ENCODE peak calls at places on chromosome 18, in four cellular contexts. X is HepG2; J is heart left ventricle; I is CD8-positive, alpha-beta T cell. T is an unnamed sample. For H3K36me3, the result is how much of the 10 kb centered on the place peaks cover.

GRCh38 chr18:9380571-9381390 is 46.2 kb downstream of the TWSG1 start:
- DNase-seq in I (no peak), X (no peak), J (no peak), T (no peak)

GRCh38 chr18:58887613-58887963 is 22.9 kb downstream of the ZNF532 start:
- DNase-seq in I (no peak), J (peak), X (no peak), T (no peak)

GRCh38 chr18:59085797-59086196 is 53.9 kb upstream of the SEC11C start:
- DNase-seq in J (no peak), I (no peak), X (no peak), T (no peak)

GRCh38 chr18:60327880-60328589 is 44.5 kb downstream of the MC4R start:
- DNase-seq in J (no peak), X (no peak), I (no peak), T (no peak)

GRCh38 chr18:5984245-5984644 is 88.9 kb upstream of the TMEM200C start:
- DNase-seq in I (no peak), J (no peak), X (no peak), T (no peak)

GRCh38 chr18:12883003-12883683 is 894 bp downstream of the PTPN2 start:
- DNase-seq in I (no peak), X (no peak), J (no peak), T (no peak)

GRCh38 chr18:23512641-23513040 is 9.3 kb downstream of the RMC1 start:
- DNase-seq in X (no peak), I (no peak), J (no peak), T (no peak)

GRCh38 chr18:70649683-70650082 is 360.8 kb downstream of the SOCS6 start:
- DNase-seq in I (no peak), X (no peak), J (no peak), T (no peak)

GRCh38 chr18:1505856-1506255 is 601.2 kb downstream of the ADCYAP1 start:
- DNase-seq in X (no peak), I (no peak), J (no peak), T (no peak)

GRCh38 chr18:10140928-10141327 is 227.1 kb downstream of the VAPA start:
- DNase-seq in J (no peak), I (no peak), X (peak), T (no peak)

GRCh38 chr18:23682472-23682871 is 6.8 kb upstream of the LAMA3 start:
- DNase-seq in J (no peak), X (no peak), I (no peak), T (no peak)

GRCh38 chr18:14074187-14074586 is 58.0 kb downstream of the ZNF519 start:
- DNase-seq in J (no peak), I (no peak), X (no peak), T (no peak)

GRCh38 chr18:79178044-79178632 is 108.9 kb downstream of the ATP9B start:
- DNase-seq in X (no peak), I (no peak), J (peak), T (no peak)

GRCh38 chr18:69400253-69400975 is at the start of gene DOK6:
- DNase-seq in J (peak), X (peak), I (no peak), T (no peak)

GRCh38 chr18:54720590-54720989 is 107.7 kb upstream of the RAB27B start:
- DNase-seq in I (no peak), X (no peak), J (no peak), T (no peak)

GRCh38 chr18:79001001-79001400 is 21.4 kb downstream of the SALL3 start:
- DNase-seq in J (no peak), I (no peak), X (no peak), T (no peak)

GRCh38 chr18:41731887-41732286 is 223.1 kb upstream of the PIK3C3 start:
- DNase-seq in X (no peak), J (no peak), I (no peak), T (no peak)

GRCh38 chr18:59900222-59901128 is 679 bp downstream of the PMAIP1 start:
- DNase-seq in X (no peak), J (peak), I (peak), T (no peak)

GRCh38 chr18:47724186-47724975 is 206.1 kb downstream of the SMAD2 start:
- DNase-seq in X (no peak), I (no peak), J (no peak), T (no peak)

GRCh38 chr18:45361148-45361851 is 254.0 kb upstream of the SLC14A2 start:
- DNase-seq in X (no peak), I (no peak), J (no peak), T (no peak)

GRCh38 chr18:24915547-24915946 is 436.4 kb downstream of the ZNF521 start:
- DNase-seq in J (no peak), X (no peak), I (no peak), T (no peak)

GRCh38 chr18:79698668-79699335 is 19.2 kb downstream of the CTDP1 start:
- DNase-seq in X (no peak), I (no peak), J (no peak), T (no peak)

GRCh38 chr18:10086458-10086857 is 172.6 kb downstream of the VAPA start:
- DNase-seq in J (no peak), X (no peak), I (no peak), T (no peak)

GRCh38 chr18:12092398-12093229 is 1.0 kb upstream of the ANKRD62 start:
- DNase-seq in X (peak), I (no peak), J (no peak), T (no peak)

GRCh38 chr18:77095356-77096030 is 37.1 kb downstream of the MBP start:
- DNase-seq in J (no peak), I (no peak), X (no peak), T (no peak)

GRCh38 chr18:45951021-45951714 is 16.0 kb downstream of the EPG5 start:
- DNase-seq in X (no peak), I (no peak), J (no peak), T (no peak)

GRCh38 chr18:34834897-34835296 is 124.8 kb downstream of the DTNA start:
- DNase-seq in X (no peak), J (no peak), I (no peak), T (no peak)

GRCh38 chr18:34840416-34840815 is 130.3 kb downstream of the DTNA start:
- DNase-seq in J (no peak), X (no peak), I (no peak), T (no peak)

GRCh38 chr18:34835466-34835865 is 125.4 kb downstream of the DTNA start:
- DNase-seq in J (no peak), I (no peak), X (no peak), T (no peak)

GRCh38 chr18:34838669-34839068 is 128.6 kb downstream of the DTNA start:
- DNase-seq in I (no peak), X (no peak), J (no peak), T (no peak)

DNA sequence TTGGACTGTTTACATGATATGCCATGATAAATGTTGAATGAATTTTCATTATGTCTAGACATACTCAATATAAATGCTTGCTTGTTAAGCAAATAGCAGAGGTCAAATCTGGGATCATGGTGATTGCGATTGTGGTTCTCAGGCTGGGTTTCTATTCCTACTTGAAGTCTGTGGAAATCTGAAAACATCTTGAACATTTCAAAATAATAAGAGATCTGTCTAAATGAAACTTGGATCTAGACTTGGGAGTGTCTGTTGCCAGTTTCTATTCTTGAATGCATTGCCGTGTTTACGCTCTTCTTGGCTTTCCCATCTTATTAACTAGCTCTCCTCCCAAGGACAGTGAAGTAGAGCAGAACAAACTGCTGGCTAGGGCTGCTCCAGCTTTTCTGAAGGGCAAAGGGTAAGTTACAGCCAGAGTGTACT is 127.7 kb downstream of the DTNA start:
- DNase-seq in I (no peak), X (no peak), J (no peak), T (no peak)
- H3K27ac ChIP-seq in I (no peak), X (no peak), J (peak), T (peak)

DNA sequence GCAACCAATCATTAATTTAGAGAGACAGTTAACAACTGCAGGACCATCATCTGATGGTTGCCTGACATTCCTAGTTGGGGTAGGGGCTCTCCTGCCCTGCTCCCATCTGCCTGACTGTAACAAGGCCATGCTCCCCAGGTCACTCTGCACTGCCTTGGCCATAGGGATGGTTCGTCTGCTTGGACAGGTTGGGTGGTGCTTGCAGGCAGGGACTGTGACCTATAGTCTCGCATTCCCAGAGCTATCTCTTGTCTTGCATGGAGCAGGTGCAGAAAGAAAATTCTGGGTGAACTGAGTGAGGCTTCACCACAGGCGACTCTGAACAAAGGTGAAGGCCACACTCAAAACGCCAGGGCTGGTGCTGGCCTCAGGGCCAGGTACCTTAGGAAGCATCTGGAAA is 64.7 kb downstream of the EMILIN2 start:
- DNase-seq in I (no peak), X (no peak), J (no peak), T (no peak)
- H3K36me3 ChIP-seq in I (under half), X (half or more), J (half or more), T (under half)

GRCh38 chr18:50152900-50153299 is 42.0 kb downstream of the MYO5B start:
- DNase-seq in X (no peak), I (no peak), J (no peak), T (no peak)
- H3K27ac ChIP-seq in X (no peak), I (no peak), J (no peak), T (no peak)

GRCh38 chr18:57569133-57569532 is 17.4 kb downstream of the FECH start:
- DNase-seq in J (no peak), X (no peak), I (no peak), T (no peak)
- H3K36me3 ChIP-seq in J (half or more), X (under half), I (under half), T (under half)